ENCODE peak calls at places on chromosomes 12 and 14, in four cellular contexts. A, X, R and F are unnamed samples.

GRCh38 chr14:50531595-50532501 is 521 bp downstream of the MAP4K5 start:
- DNase-seq in X (no peak), A (peak), R (peak), F (peak)

GRCh38 chr14:87043667-87044200 is 949.2 kb downstream of the GALC start:
- DNase-seq in A (no peak), X (no peak), R (no peak), F (no peak)

GRCh38 chr14:92382677-92383076 is 59.7 kb downstream of the SLC24A4 start:
- DNase-seq in R (no peak), X (no peak), A (no peak), F (no peak)

GRCh38 chr12:75323663-75324062 is 6.5 kb downstream of the CAPS2 start:
- DNase-seq in X (no peak), A (no peak), R (no peak), F (no peak)

GRCh38 chr12:78916845-78917480 is 52.4 kb downstream of the SYT1 start:
- DNase-seq in R (no peak), X (no peak), A (no peak), F (no peak)

GRCh38 chr12:116319316-116319715 is 41.8 kb upstream of the MED13L start:
- DNase-seq in A (no peak), R (no peak), X (no peak), F (no peak)

GRCh38 chr12:123859035-123859434 is 96.9 kb downstream of the DNAH10 start:
- DNase-seq in R (peak), A (no peak), X (no peak), F (no peak)

GRCh38 chr12:55681142-55682077 is 26.3 kb downstream of the ITGA7 start:
- DNase-seq in R (peak), A (no peak), X (no peak), F (no peak)